ENCODE peak calls at places on chromosome 18, in five cellular contexts. E is neural progenitor cell, G is fibroblast of pulmonary artery, K is progenitor cell of endocrine pancreas, Y is HFFc6. M is an unnamed sample.

GRCh38 chr18:22169889-22170420 is 566 bp downstream of the GATA6 start:
- DNase-seq in E (no peak), G (peak; percentile 58), K (no peak), Y (no peak), M (no peak)

GRCh38 chr18:555705-556402 is 24.3 kb upstream of the CETN1 start:
- DNase-seq in E (no peak), G (no peak), K (no peak), Y (no peak), M (no peak)

GRCh38 chr18:8480506-8481328 is 128.5 kb upstream of the RAB12 start:
- DNase-seq in E (peak; percentile 76), G (peak; percentile 84), K (peak; percentile 35), Y (peak; percentile 45), M (peak; percentile 48)

GRCh38 chr18:28875059-28875458 is 698.1 kb upstream of the CDH2 start:
- DNase-seq in E (no peak), G (no peak), K (no peak), Y (no peak), M (no peak)

GRCh38 chr18:11850821-11851155 is 425 bp upstream of the CHMP1B start:
- DNase-seq in E (no peak), G (no peak), K (no peak), Y (peak; percentile 83), M (no peak)

GRCh38 chr18:2281523-2282199 is 289.6 kb downstream of the METTL4 start:
- DNase-seq in E (no peak), G (no peak), K (no peak), Y (no peak), M (no peak)

GRCh38 chr18:37669991-37670534 is 104.5 kb upstream of the CELF4 start:
- DNase-seq in E (no peak), G (no peak), K (no peak), Y (no peak), M (no peak)

GRCh38 chr18:45402485-45403056 is 212.7 kb upstream of the SLC14A2 start:
- DNase-seq in E (no peak), G (no peak), K (no peak), Y (peak; percentile 29), M (no peak)

GRCh38 chr18:51195602-51196115 is 1.8 kb downstream of the MEX3C start:
- DNase-seq in E (peak; percentile 87), G (peak; percentile 43), K (no peak), Y (no peak), M (peak; percentile 22)

GRCh38 chr18:6566338-6566911 is 151.7 kb upstream of the L3MBTL4 start:
- DNase-seq in E (peak; percentile 72), G (no peak), K (no peak), Y (no peak), M (no peak)

GRCh38 chr18:7946724-7947377 is 379.7 kb downstream of the PTPRM start:
- DNase-seq in E (peak; percentile 23), G (peak; percentile 92), K (no peak), Y (peak; percentile 78), M (peak; percentile 26)

GRCh38 chr18:9612215-9612830 is 2.0 kb downstream of the PPP4R1 start:
- DNase-seq in E (peak; percentile 32), G (peak; percentile 60), K (no peak), Y (peak; percentile 50), M (no peak)

GRCh38 chr18:35117951-35118411 is 76.8 kb downstream of the MAPRE2 start:
- DNase-seq in E (peak; percentile 31), G (peak; percentile 53), K (no peak), Y (peak; percentile 60), M (no peak)

GRCh38 chr18:38422216-38422615 is 856.6 kb upstream of the CELF4 start:
- DNase-seq in E (no peak), G (no peak), K (no peak), Y (no peak), M (no peak)

GRCh38 chr18:60691061-60691460 is 318.5 kb upstream of the MC4R start:
- DNase-seq in E (no peak), G (no peak), K (no peak), Y (no peak), M (no peak)

GRCh38 chr18:26103579-26103978 is 13.2 kb upstream of the SS18 start:
- DNase-seq in E (peak; percentile 47), G (no peak), K (no peak), Y (no peak), M (peak; percentile 53)
- TF ChIP-seq CTCF in E (peak; percentile 53), G (no peak), K (no peak), Y (peak; percentile 24), M (peak; percentile 64)

DNA sequence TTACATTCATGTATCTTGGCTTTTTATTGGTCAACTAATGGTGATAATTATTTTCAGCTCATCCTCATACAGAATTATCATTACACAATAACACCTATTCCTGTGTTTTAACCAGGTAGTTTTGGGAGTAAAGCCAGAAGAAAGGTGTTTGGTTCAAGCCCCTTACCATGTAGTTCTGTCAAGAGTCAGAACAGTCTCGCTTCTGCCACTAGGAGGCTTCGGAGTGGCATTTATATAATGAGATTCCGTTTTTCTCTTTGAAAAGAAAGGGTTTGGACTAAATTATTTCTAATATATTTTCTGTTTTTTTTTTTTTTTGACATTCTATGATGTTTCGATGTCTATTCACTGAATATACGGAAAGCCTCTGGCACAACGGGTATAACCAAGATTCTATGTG is 217.8 kb downstream of the CDH7 start:
- DNase-seq in E (peak; percentile 39), G (no peak), K (no peak), Y (no peak), M (peak; percentile 24)
- TF ChIP-seq CTCF in E (peak; percentile 64), G (no peak), K (peak; percentile 65), Y (peak; percentile 20), M (peak; percentile 73)

DNA sequence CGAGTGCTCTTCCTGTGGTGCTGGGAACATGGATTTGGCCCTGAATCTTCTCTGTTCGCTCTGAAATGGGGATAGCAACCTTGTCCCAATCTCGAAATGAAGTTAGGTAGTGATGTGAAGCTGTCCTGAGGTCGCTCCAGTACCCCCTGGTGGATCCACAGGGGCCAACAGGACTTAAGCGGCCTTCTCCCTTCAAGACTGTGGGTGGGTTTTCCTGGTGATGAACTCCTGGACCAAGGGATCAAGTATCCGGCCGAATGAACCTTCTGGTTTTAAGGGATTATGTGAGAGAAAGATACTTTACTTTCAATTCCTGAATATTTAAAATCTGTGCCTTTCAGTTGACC is 156.5 kb downstream of the NAPG start:
- DNase-seq in E (no peak), G (no peak), K (no peak), Y (no peak), M (no peak)
- TF ChIP-seq CTCF in E (peak; percentile 4), G (no peak), K (no peak), Y (no peak), M (no peak)

DNA sequence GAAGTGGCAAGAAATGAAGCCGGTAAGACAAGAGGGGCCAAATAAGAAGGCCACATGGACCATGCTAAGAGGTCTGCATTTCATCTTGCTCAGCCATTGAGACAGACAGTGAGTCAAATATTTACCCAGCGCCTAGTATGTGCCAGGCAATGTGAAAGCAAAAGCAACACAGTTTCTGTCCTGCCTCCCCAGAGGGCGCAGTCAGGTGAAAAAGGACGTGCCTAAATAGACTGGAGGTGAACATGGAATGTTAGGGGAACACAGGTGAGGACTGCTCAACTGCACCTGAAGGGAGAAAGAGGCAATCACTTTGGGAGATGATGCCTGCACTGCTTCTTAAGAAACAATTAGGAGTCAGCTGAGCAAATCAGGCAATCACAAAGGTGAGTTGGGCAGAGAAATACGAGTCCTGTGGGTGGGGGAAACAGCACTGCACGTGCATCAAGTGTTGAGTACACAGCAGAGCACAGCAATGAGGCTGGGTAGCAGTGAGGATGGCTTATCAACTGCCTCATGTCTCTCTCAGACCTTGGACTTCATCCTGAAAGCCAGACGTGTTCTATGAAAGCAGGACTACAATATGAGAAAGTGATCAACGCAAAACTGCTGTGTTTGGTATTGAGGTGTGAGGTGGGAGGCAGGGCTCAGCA is 218.3 kb upstream of the SMAD7 start:
- DNase-seq in E (no peak), G (no peak), K (no peak), Y (no peak), M (no peak)
- TF ChIP-seq CTCF in E (no peak), G (no peak), K (peak; percentile 8), Y (no peak), M (no peak)

DNA sequence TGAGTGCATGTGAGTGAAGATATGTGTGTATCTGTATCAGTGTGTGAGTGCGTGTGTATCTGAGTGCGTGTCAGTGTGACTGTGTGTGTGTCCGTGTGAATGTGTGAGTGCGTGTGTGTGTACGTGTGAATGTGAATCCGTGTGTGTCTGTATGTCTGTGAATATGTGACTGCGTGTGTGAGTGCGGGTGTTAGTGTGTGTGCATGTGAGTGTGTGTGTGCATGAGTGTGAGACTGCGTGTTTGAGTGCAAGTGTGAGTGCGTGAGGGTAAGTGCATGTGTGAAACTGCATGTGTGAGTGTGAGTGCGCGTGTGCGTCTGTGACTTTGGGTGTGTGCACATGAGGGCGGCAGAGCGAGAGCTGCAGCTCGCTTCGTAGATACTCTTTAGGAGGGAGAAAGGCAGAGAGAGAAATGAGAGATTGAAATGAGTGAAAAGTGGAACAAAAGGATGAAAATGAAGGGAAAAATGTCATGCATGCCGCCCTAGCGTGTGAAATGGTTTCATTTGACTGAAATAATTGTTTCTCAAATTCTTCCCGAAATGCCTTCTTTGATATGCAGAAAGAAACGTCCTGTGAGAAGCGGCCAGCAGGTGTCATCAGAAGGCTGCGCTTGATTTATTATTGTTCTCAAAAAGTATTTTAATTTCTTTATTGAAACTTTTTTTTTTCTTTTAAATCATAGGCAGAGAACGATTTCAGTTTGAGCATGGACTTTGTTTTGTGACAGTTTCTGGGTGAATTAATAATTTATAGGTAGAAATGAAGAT is 25.6 kb downstream of the ZNF407 start:
- DNase-seq in E (peak; percentile 27), G (peak; percentile 40), K (no peak), Y (no peak), M (no peak)
- TF ChIP-seq CTCF in E (peak; percentile 66), G (peak; percentile 53), K (peak; percentile 55), Y (peak; percentile 73), M (peak; percentile 30)

GRCh38 chr18:58114766-58115165 is 70.7 kb downstream of the NEDD4L start:
- DNase-seq in E (peak; percentile 84), G (no peak), K (no peak), Y (no peak), M (no peak)

GRCh38 chr18:58119819-58120218 is 75.8 kb downstream of the NEDD4L start:
- DNase-seq in E (no peak), G (no peak), K (no peak), Y (no peak), M (no peak)

GRCh38 chr18:58118510-58118909 is 74.5 kb downstream of the NEDD4L start:
- DNase-seq in E (no peak), G (no peak), K (no peak), Y (no peak), M (no peak)

GRCh38 chr18:58116815-58117214 is 72.8 kb downstream of the NEDD4L start:
- DNase-seq in E (no peak), G (no peak), K (no peak), Y (no peak), M (no peak)

GRCh38 chr18:58117685-58118403 is 73.8 kb downstream of the NEDD4L start:
- DNase-seq in E (no peak), G (peak; percentile 90), K (no peak), Y (peak; percentile 42), M (no peak)
- TF ChIP-seq CTCF in E (no peak), G (no peak), K (no peak), Y (no peak), M (no peak)

GRCh38 chr18:44061438-44061837 is 619.2 kb upstream of the SETBP1 start:
- DNase-seq in E (no peak), G (no peak), K (no peak), Y (no peak), M (no peak)
- TF ChIP-seq CTCF in E (no peak), G (no peak), K (no peak), Y (no peak), M (no peak)

M was measured in endothelial cell.